ENCODE peak calls at places on chromosomes 1 and 21, in six cellular contexts. J, N, X, H, M and D are unnamed samples.
A peak's percentile ranks its signal among the peaks of the same experiment; 100 is the strongest.

GRCh38 chr1:159197767-159198557 is 6.7 kb upstream of the ACKR1 start:
- DNase-seq in H (peak; percentile 59), J (peak; percentile 54), N (peak; percentile 25), X (peak; percentile 27), M (peak; percentile 92), D (peak; percentile 31)

GRCh38 chr1:183806086-183806485 is 1.2 kb downstream of the RGL1 start:
- DNase-seq in H (no peak), X (no peak), J (no peak), M (peak; percentile 32), N (no peak), D (no peak)

GRCh38 chr1:107874221-107874620 is 90.8 kb downstream of the VAV3 start:
- DNase-seq in N (no peak), J (peak; percentile 7), X (no peak), H (no peak), M (no peak), D (no peak)

GRCh38 chr1:234691567-234691966 is 81.6 kb upstream of the IRF2BP2 start:
- DNase-seq in H (no peak), M (peak; percentile 77), N (no peak), X (no peak), J (no peak), D (no peak)

GRCh38 chr1:59750612-59751395 is 63.9 kb upstream of the HOOK1 start:
- DNase-seq in H (no peak), X (no peak), M (peak; percentile 75), J (peak; percentile 86), N (no peak), D (no peak)

GRCh38 chr1:78047131-78047530 is 1.4 kb downstream of the GIPC2 start:
- DNase-seq in H (no peak), J (no peak), M (peak; percentile 62), X (no peak), N (no peak), D (peak; percentile 34)

GRCh38 chr1:170891872-170892271 is 43.5 kb upstream of the MROH9 start:
- DNase-seq in M (no peak), H (no peak), N (no peak), X (no peak), J (no peak), D (no peak)

GRCh38 chr1:42975038-42975437 is 16.4 kb upstream of the SLC2A1 start:
- DNase-seq in H (no peak), X (no peak), M (no peak), N (no peak), J (no peak), D (no peak)

GRCh38 chr1:248406721-248407692 is 4.2 kb downstream of the OR2T1 start:
- DNase-seq in X (no peak), M (no peak), N (no peak), H (no peak), J (no peak), D (no peak)

GRCh38 chr1:248402748-248403147 is at the start of gene OR2T1:
- DNase-seq in N (no peak), X (no peak), H (no peak), M (no peak), J (no peak), D (no peak)

GRCh38 chr1:248404024-248404423 is 1.2 kb downstream of the OR2T1 start:
- DNase-seq in M (no peak), N (no peak), X (peak; percentile 34), J (no peak), H (no peak), D (no peak)
- TF ChIP-seq CTCF in M (no peak), N (no peak), X (peak; percentile 10), J (no peak), H (no peak), D (no peak)

DNA sequence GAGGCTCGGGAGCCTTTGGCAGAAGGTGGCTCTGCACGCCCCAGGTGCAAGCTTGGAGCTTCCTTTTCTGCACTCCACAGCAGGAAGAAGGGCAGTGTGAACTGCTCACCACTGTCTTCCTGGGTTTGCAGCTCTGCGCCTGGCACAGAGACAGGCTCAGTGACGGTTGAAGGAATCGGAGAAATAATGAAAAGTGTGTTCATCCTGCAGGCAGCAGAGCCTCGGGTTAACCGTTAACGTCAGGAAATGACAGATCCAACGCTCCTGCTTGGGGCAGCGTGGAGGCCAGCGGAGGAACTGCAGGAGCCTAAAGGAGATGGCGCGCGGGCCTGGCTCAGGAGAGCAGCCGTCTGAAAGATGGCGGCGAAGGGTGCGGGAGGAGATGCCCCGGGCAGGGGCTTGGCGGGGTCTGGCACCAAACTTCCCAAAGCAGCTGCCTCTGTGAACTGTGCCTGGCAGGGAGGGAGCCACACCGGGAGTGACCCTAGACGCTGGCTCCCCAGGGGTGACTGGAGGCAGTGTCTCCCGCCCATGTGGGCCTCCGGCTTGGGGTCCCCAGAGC is 10.9 kb upstream of the SAMD11 start:
- DNase-seq in J (no peak), X (no peak), N (peak; percentile 10), M (peak; percentile 93), H (no peak), D (no peak)
- TF ChIP-seq CTCF in J (peak; percentile 10), X (no peak), N (peak; percentile 10), M (peak; percentile 29), H (no peak), D (no peak)

GRCh38 chr1:24155011-24155782 is 12.3 kb upstream of the IL22RA1 start:
- DNase-seq in X (no peak), N (no peak), H (peak; percentile 67), J (no peak), M (no peak), D (no peak)
- TF ChIP-seq CTCF in X (no peak), N (no peak), H (peak; percentile 20), J (no peak), M (no peak), D (no peak)

GRCh38 chr21:46551636-46552241 is 53.1 kb downstream of the S100B start:
- DNase-seq in M (peak; percentile 44), H (no peak), J (no peak), N (no peak), X (no peak), D (no peak)
- TF ChIP-seq CTCF in M (no peak), H (peak; percentile 24), J (no peak), N (no peak), X (no peak), D (no peak)

DNA sequence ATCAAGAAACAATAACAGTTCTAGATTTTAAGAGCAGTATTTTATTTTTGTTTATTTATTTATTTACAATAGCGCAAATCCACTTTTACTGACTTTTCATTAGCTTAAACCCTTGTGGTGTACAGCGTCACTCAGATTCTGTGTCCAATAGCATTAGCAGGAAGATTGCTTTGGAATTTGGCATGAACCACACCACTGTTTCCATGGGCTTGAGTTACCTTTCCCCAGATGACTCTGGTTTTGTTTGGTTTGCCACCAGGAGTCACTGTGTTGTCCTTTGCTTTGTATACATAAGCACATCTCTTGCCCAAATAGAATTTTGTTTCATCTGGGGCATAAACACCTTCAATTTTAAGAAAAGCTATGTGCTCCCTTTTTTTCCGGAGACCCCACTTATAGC is 25.9 kb upstream of the SNRPE start:
- DNase-seq in H (no peak), J (no peak), M (no peak), X (no peak), N (no peak), D (no peak)
- TF ChIP-seq CTCF in H (no peak), J (no peak), M (no peak), X (peak; percentile 8), N (no peak), D (no peak)

GRCh38 chr21:26489781-26490180 is 83.3 kb downstream of the CYYR1 start:
- DNase-seq in H (no peak), X (no peak), J (no peak), N (no peak), M (no peak), D (no peak)
- TF ChIP-seq CTCF in H (no peak), X (peak; percentile 8), J (no peak), N (no peak), M (no peak), D (no peak)

GRCh38 chr1:7755448-7755847 is 15.6 kb upstream of the VAMP3 start:
- DNase-seq in J (no peak), M (no peak), N (no peak), X (no peak), H (no peak), D (no peak)
- TF ChIP-seq CTCF in J (peak; percentile 40), M (peak; percentile 42), N (no peak), X (no peak), H (peak; percentile 28), D (no peak)

GRCh38 chr1:16366722-16367257 is at the start of gene SZRD1:
- DNase-seq in N (peak; percentile 97), M (peak; percentile 94), J (peak; percentile 99), X (peak; percentile 93), H (peak; percentile 91), D (peak; percentile 95)

GRCh38 chr1:16371725-16372124 is 4.7 kb downstream of the SZRD1 start:
- DNase-seq in H (no peak), N (no peak), X (no peak), M (no peak), J (peak; percentile 30), D (no peak)

GRCh38 chr1:16367968-16368910 is 1.2 kb downstream of the SZRD1 start:
- DNase-seq in M (peak; percentile 65), X (no peak), J (peak; percentile 46), H (no peak), N (no peak), D (no peak)

GRCh38 chr1:16369821-16370220 is 2.8 kb downstream of the SZRD1 start:
- DNase-seq in N (no peak), H (no peak), X (no peak), M (no peak), J (no peak), D (no peak)

DNA sequence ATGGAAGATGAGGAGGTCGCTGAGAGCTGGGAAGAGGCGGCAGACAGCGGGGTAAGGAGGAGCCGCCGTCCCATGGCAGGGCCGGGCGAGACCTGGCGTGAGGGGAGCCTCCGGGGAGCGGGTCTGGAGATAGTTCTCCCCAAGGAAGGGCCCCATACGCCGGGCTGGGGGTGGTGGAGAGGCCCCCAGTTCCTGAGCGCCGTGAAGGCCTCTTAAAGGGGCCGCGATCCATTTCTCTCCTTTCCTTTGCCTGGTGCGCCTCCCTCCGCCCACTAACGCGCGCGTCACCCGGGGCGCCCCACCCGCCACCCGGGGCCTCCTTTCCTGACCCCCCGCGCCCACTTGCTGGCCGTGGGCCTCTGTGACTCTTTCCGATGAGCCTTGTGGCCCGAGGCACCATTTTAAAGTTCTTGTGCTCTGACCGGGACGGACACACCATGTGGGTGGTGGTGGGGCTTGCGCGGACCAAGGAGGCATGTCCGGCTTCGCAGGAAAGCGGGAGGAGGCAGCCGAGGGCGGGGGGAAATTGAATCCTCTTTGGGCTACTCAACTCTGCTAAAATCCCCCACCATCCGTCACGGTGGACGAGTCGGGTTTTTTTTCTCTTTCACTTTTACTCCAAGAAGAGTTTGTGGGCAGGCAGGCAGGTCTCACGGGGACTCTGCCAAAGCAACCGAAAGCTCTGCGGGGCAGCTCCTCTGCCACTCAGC is 371 bp downstream of the SZRD1 start:
- DNase-seq in N (peak; percentile 82), J (peak; percentile 87), M (peak; percentile 91), X (no peak), H (peak; percentile 84), D (peak; percentile 83)
- TF ChIP-seq CTCF in N (no peak), J (no peak), M (no peak), X (no peak), H (no peak), D (peak; percentile 18)

GRCh38 chr1:156095906-156096508 is 13.7 kb upstream of the MEX3A start:
- DNase-seq in N (no peak), H (no peak), M (peak; percentile 48), J (no peak), X (no peak), D (no peak)
- TF ChIP-seq CTCF in N (no peak), H (peak; percentile 3), M (no peak), J (no peak), X (no peak), D (no peak)